ENCODE peak calls at places on chromosome 14, in ten cellular contexts. E, W, I, A, V, D, L, H, S and R are unnamed samples.

GRCh38 chr14:55329999-55330710 is 58.9 kb downstream of the FBXO34 start:
- DNase-seq in E (peak), W (no peak), I (no peak), A (no peak), V (no peak), D (no peak), L (no peak), H (no peak), S (no peak), R (no peak)

GRCh38 chr14:101518611-101519048 is 42.7 kb upstream of the DIO3 start:
- DNase-seq in E (no peak), W (no peak), I (no peak), A (peak), V (peak), D (peak), L (peak), H (no peak), S (no peak), R (no peak)

GRCh38 chr14:19851365-19851764 is 23.6 kb upstream of the OR4K2 start:
- DNase-seq in E (no peak), W (no peak), I (no peak), A (no peak), V (no peak), D (no peak), L (no peak), H (no peak), S (no peak), R (no peak)

GRCh38 chr14:30751646-30752416 is 122.5 kb upstream of the COCH start:
- DNase-seq in E (no peak), W (no peak), I (no peak), A (no peak), V (no peak), D (no peak), L (no peak), H (no peak), S (no peak), R (no peak)

GRCh38 chr14:23056956-23057756 is at the start of gene CDH24:
- DNase-seq in E (peak), W (peak), I (no peak), A (peak), V (peak), D (no peak), L (peak), H (peak), S (peak), R (no peak)

GRCh38 chr14:68952544-68953535 is 26.3 kb downstream of the ACTN1 start:
- DNase-seq in E (peak), W (peak), I (no peak), A (no peak), V (no peak), D (no peak), L (peak), H (peak), S (peak), R (no peak)

GRCh38 chr14:96581902-96582640 is 79.9 kb downstream of the PAPOLA start:
- DNase-seq in E (no peak), W (no peak), I (no peak), A (peak), V (no peak), D (no peak), L (no peak), H (no peak), S (no peak), R (no peak)

GRCh38 chr14:21987937-21988336 is 314.3 kb upstream of the OR4E1 start:
- DNase-seq in E (no peak), W (peak), I (no peak), A (no peak), V (no peak), D (no peak), L (no peak), H (peak), S (no peak), R (no peak)

GRCh38 chr14:91244501-91244901 is at the start of gene GPR68:
- DNase-seq in E (peak), W (peak), I (peak), A (peak), V (no peak), D (peak), L (peak), H (no peak), S (peak), R (no peak)

GRCh38 chr14:98608071-98609060 is 663.6 kb downstream of the BCL11B start:
- DNase-seq in E (no peak), W (no peak), I (no peak), A (no peak), V (no peak), D (no peak), L (no peak), H (no peak), S (no peak), R (no peak)

GRCh38 chr14:99445916-99446315 is 34.7 kb downstream of the SETD3 start:
- DNase-seq in E (no peak), W (no peak), I (no peak), A (no peak), V (no peak), D (no peak), L (no peak), H (no peak), S (no peak), R (no peak)

GRCh38 chr14:83874662-83875061 is 1655.3 kb upstream of the FLRT2 start:
- DNase-seq in E (no peak), W (no peak), I (no peak), A (no peak), V (no peak), D (no peak), L (no peak), H (no peak), S (no peak), R (no peak)

GRCh38 chr14:76760331-76761197 is 704 bp upstream of the VASH1 start:
- DNase-seq in E (no peak), W (no peak), I (no peak), A (no peak), V (no peak), D (no peak), L (no peak), H (no peak), S (no peak), R (no peak)

GRCh38 chr14:71358209-71358931 is 451.1 kb downstream of the PCNX1 start:
- DNase-seq in E (peak), W (no peak), I (no peak), A (no peak), V (no peak), D (no peak), L (no peak), H (no peak), S (no peak), R (no peak)

GRCh38 chr14:98219638-98220037 is 1052.4 kb downstream of the BCL11B start:
- DNase-seq in E (no peak), W (no peak), I (no peak), A (no peak), V (no peak), D (no peak), L (no peak), H (no peak), S (no peak), R (no peak)

GRCh38 chr14:69501362-69501964 is 16.9 kb downstream of the PLEKHD1 start:
- DNase-seq in E (peak), W (no peak), I (no peak), A (no peak), V (no peak), D (no peak), L (no peak), H (no peak), S (no peak), R (peak)

GRCh38 chr14:100529561-100530031 is 57.6 kb downstream of the BEGAIN start:
- DNase-seq in E (no peak), W (no peak), I (no peak), A (peak), V (no peak), D (peak), L (peak), H (no peak), S (no peak), R (no peak)

GRCh38 chr14:55599250-55599879 is 19.4 kb downstream of the KTN1 start:
- DNase-seq in E (no peak), W (no peak), I (no peak), A (peak), V (no peak), D (no peak), L (no peak), H (no peak), S (peak), R (no peak)

GRCh38 chr14:81269100-81269978 is 48.6 kb upstream of the GTF2A1 start:
- DNase-seq in E (peak), W (peak), I (peak), A (peak), V (no peak), D (no peak), L (no peak), H (peak), S (no peak), R (no peak)

GRCh38 chr14:61696753-61697318 is 1.5 kb downstream of the HIF1A start:
- DNase-seq in E (no peak), W (no peak), I (no peak), A (no peak), V (no peak), D (no peak), L (no peak), H (no peak), S (no peak), R (no peak)

DNA sequence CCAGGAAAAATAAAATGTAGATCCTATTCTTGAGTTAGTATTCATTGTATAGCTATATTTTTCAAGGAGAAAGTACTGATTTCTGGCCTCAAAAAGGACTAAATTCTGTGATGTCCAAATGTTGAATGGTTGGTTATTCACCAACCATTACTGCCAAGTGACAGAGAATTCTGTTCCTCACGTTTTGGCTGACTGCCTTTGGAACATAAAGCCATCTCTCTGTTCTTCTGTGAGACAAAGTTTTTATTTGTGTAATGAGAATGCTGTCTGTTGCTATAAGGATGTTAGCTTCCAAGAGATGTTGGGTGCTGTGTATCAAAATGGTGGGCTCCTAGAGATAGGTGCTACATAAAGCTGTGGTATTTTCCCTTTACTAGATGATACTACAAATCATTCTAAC is 9.3 kb downstream of the ZNF410 start:
- DNase-seq in E (no peak), W (no peak), I (no peak), A (no peak), V (no peak), D (no peak), L (no peak), H (no peak), S (no peak), R (no peak)
- H3K27ac ChIP-seq in E (peak), W (no peak), I (no peak), A (no peak), V (no peak), D (no peak), L (no peak), H (no peak), S (no peak), R (no peak)

GRCh38 chr14:103696466-103697071 is 18.7 kb downstream of the XRCC3 start:
- DNase-seq in E (peak), W (no peak), I (no peak), A (no peak), V (no peak), D (no peak), L (peak), H (no peak), S (no peak), R (no peak)
- H3K27ac ChIP-seq in E (peak), W (peak), I (no peak), A (no peak), V (peak), D (peak), L (peak), H (no peak), S (peak), R (peak)

DNA sequence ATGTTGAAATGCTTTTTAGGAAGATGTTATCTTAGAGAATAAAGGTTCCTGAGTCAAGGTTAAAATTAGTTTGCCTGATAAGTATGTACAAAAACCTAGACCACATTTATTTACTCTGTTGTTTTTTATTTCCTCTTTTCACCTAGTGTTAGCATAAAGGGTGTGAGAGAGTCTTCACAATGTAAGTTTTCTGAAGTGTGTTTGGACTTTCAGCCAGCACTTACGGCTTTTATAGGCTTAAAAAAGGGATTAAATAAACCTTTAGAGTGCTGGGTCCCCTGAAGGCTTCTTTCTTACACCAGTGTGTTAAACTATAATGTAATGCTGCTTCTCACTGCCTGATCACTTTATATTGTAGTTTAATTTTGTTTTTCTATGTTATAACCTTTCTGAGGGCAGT is 27.2 kb downstream of the ARHGAP5 start:
- DNase-seq in E (no peak), W (no peak), I (no peak), A (no peak), V (no peak), D (no peak), L (no peak), H (no peak), S (no peak), R (no peak)
- H3K27ac ChIP-seq in E (no peak), W (peak), I (no peak), A (peak), V (no peak), D (no peak), L (no peak), H (no peak), S (no peak), R (no peak)

DNA sequence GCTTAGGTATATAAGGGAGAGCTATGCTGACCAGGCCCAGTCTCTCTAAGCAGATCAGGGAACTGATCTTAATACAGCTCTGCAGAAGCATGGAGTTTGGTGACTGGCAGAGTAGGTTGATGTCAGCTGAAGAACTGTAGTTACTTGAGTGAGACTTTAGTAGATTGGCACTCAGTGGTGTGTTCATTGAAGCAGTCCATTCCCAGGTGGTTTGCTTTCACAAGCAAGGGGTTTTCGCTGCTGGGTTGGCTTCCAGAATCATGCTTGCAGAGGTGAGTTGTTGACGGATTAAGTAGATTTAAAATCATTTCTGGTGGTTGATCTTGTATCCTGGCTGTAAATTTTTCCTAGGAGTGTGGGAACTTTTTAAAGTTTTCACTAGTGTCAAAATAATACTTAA is 6.5 kb upstream of the DHRS7 start:
- DNase-seq in E (no peak), W (no peak), I (no peak), A (no peak), V (no peak), D (no peak), L (no peak), H (no peak), S (no peak), R (no peak)
- H3K27ac ChIP-seq in E (no peak), W (no peak), I (no peak), A (no peak), V (no peak), D (no peak), L (no peak), H (no peak), S (no peak), R (no peak)